ENCODE peak calls at places on chromosomes 7 and 10, in seven cellular contexts. One of them, this sample, is unnamed.

GRCh38 chr10:122734266-122734665 is 34.6 kb upstream of the C10orf120 start:
- DNase-seq in progenitor cell of endocrine pancreas: no peak
- DNase-seq in DMS79 treated with DMSO at 0.1 percent for 48 hours: no peak
- DNase-seq in BJ: no peak
- DNase-seq in activated CD8-positive, alpha-beta memory T cell treated with anti-CD3 and anti-CD28 coated beads, Interleukin-2, amount 50 U/mL, for 48 hours: no peak
- DNase-seq in ELF-1: no peak
- DNase-seq in NCI-H1105 treated with DMSO at 0.1 percent for 48 hours: no peak
- DNase-seq in this sample: no peak

GRCh38 chr7:150631866-150632864 is at the start of gene GIMAP6:
- DNase-seq in ELF-1: no peak
- DNase-seq in activated CD8-positive, alpha-beta memory T cell treated with anti-CD3 and anti-CD28 coated beads, Interleukin-2, amount 50 U/mL, for 48 hours: peak; percentile 67
- DNase-seq in NCI-H1105 treated with DMSO at 0.1 percent for 48 hours: no peak
- DNase-seq in DMS79 treated with DMSO at 0.1 percent for 48 hours: no peak
- DNase-seq in BJ: no peak
- DNase-seq in progenitor cell of endocrine pancreas: no peak
- DNase-seq in this sample: no peak

GRCh38 chr10:105188737-105189463 is 547.8 kb downstream of the SORCS3 start:
- DNase-seq in BJ: peak; percentile 6
- DNase-seq in DMS79 treated with DMSO at 0.1 percent for 48 hours: no peak
- DNase-seq in progenitor cell of endocrine pancreas: no peak
- DNase-seq in ELF-1: no peak
- DNase-seq in activated CD8-positive, alpha-beta memory T cell treated with anti-CD3 and anti-CD28 coated beads, Interleukin-2, amount 50 U/mL, for 48 hours: no peak
- DNase-seq in NCI-H1105 treated with DMSO at 0.1 percent for 48 hours: no peak
- DNase-seq in this sample: no peak

GRCh38 chr10:87596351-87596750 is 63.3 kb upstream of the PAPSS2 start:
- DNase-seq in NCI-H1105 treated with DMSO at 0.1 percent for 48 hours: no peak
- DNase-seq in progenitor cell of endocrine pancreas: no peak
- DNase-seq in BJ: no peak
- DNase-seq in DMS79 treated with DMSO at 0.1 percent for 48 hours: no peak
- DNase-seq in ELF-1: no peak
- DNase-seq in activated CD8-positive, alpha-beta memory T cell treated with anti-CD3 and anti-CD28 coated beads, Interleukin-2, amount 50 U/mL, for 48 hours: no peak
- DNase-seq in this sample: no peak

GRCh38 chr7:27066148-27066547 is 29.7 kb downstream of the HOXA1 start:
- DNase-seq in ELF-1: no peak
- DNase-seq in activated CD8-positive, alpha-beta memory T cell treated with anti-CD3 and anti-CD28 coated beads, Interleukin-2, amount 50 U/mL, for 48 hours: no peak
- DNase-seq in DMS79 treated with DMSO at 0.1 percent for 48 hours: no peak
- DNase-seq in NCI-H1105 treated with DMSO at 0.1 percent for 48 hours: no peak
- DNase-seq in progenitor cell of endocrine pancreas: no peak
- DNase-seq in BJ: peak; percentile 77
- DNase-seq in this sample: no peak

GRCh38 chr10:48745662-48746245 is 61.1 kb downstream of the WDFY4 start:
- DNase-seq in activated CD8-positive, alpha-beta memory T cell treated with anti-CD3 and anti-CD28 coated beads, Interleukin-2, amount 50 U/mL, for 48 hours: no peak
- DNase-seq in progenitor cell of endocrine pancreas: peak; percentile 22
- DNase-seq in ELF-1: peak; percentile 58
- DNase-seq in BJ: no peak
- DNase-seq in DMS79 treated with DMSO at 0.1 percent for 48 hours: no peak
- DNase-seq in NCI-H1105 treated with DMSO at 0.1 percent for 48 hours: no peak
- DNase-seq in this sample: no peak

GRCh38 chr10:91198781-91199180 is 21.7 kb upstream of the PCGF5 start:
- DNase-seq in NCI-H1105 treated with DMSO at 0.1 percent for 48 hours: no peak
- DNase-seq in progenitor cell of endocrine pancreas: no peak
- DNase-seq in activated CD8-positive, alpha-beta memory T cell treated with anti-CD3 and anti-CD28 coated beads, Interleukin-2, amount 50 U/mL, for 48 hours: no peak
- DNase-seq in ELF-1: no peak
- DNase-seq in DMS79 treated with DMSO at 0.1 percent for 48 hours: no peak
- DNase-seq in BJ: peak; percentile 68
- DNase-seq in this sample: no peak

GRCh38 chr10:101287922-101288638 is 58.8 kb upstream of the LBX1 start:
- DNase-seq in ELF-1: peak; percentile 80
- DNase-seq in DMS79 treated with DMSO at 0.1 percent for 48 hours: no peak
- DNase-seq in BJ: no peak
- DNase-seq in progenitor cell of endocrine pancreas: no peak
- DNase-seq in activated CD8-positive, alpha-beta memory T cell treated with anti-CD3 and anti-CD28 coated beads, Interleukin-2, amount 50 U/mL, for 48 hours: no peak
- DNase-seq in NCI-H1105 treated with DMSO at 0.1 percent for 48 hours: peak; percentile 76
- DNase-seq in this sample: peak; percentile 76

GRCh38 chr10:14244801-14245211 is 85.9 kb downstream of the FRMD4A start:
- DNase-seq in progenitor cell of endocrine pancreas: no peak
- DNase-seq in activated CD8-positive, alpha-beta memory T cell treated with anti-CD3 and anti-CD28 coated beads, Interleukin-2, amount 50 U/mL, for 48 hours: no peak
- DNase-seq in NCI-H1105 treated with DMSO at 0.1 percent for 48 hours: no peak
- DNase-seq in DMS79 treated with DMSO at 0.1 percent for 48 hours: no peak
- DNase-seq in BJ: peak; percentile 2
- DNase-seq in ELF-1: no peak
- DNase-seq in this sample: no peak

GRCh38 chr7:49791089-49791741 is 17.8 kb downstream of the VWC2 start:
- DNase-seq in NCI-H1105 treated with DMSO at 0.1 percent for 48 hours: peak; percentile 55
- DNase-seq in ELF-1: peak; percentile 76
- DNase-seq in progenitor cell of endocrine pancreas: no peak
- DNase-seq in DMS79 treated with DMSO at 0.1 percent for 48 hours: peak; percentile 21
- DNase-seq in activated CD8-positive, alpha-beta memory T cell treated with anti-CD3 and anti-CD28 coated beads, Interleukin-2, amount 50 U/mL, for 48 hours: no peak
- DNase-seq in BJ: no peak
- DNase-seq in this sample: no peak

GRCh38 chr7:29565186-29565540 is 1.5 kb downstream of the PRR15 start:
- DNase-seq in progenitor cell of endocrine pancreas: no peak
- DNase-seq in BJ: no peak
- DNase-seq in ELF-1: no peak
- DNase-seq in NCI-H1105 treated with DMSO at 0.1 percent for 48 hours: no peak
- DNase-seq in activated CD8-positive, alpha-beta memory T cell treated with anti-CD3 and anti-CD28 coated beads, Interleukin-2, amount 50 U/mL, for 48 hours: no peak
- DNase-seq in DMS79 treated with DMSO at 0.1 percent for 48 hours: no peak
- DNase-seq in this sample: no peak

GRCh38 chr7:84422790-84423189 is 228.2 kb upstream of the SEMA3A start:
- DNase-seq in ELF-1: no peak
- DNase-seq in NCI-H1105 treated with DMSO at 0.1 percent for 48 hours: no peak
- DNase-seq in DMS79 treated with DMSO at 0.1 percent for 48 hours: no peak
- DNase-seq in activated CD8-positive, alpha-beta memory T cell treated with anti-CD3 and anti-CD28 coated beads, Interleukin-2, amount 50 U/mL, for 48 hours: no peak
- DNase-seq in BJ: no peak
- DNase-seq in progenitor cell of endocrine pancreas: no peak
- DNase-seq in this sample: no peak

GRCh38 chr10:118343115-118343514 is 991 bp upstream of the FAM204A start:
- DNase-seq in activated CD8-positive, alpha-beta memory T cell treated with anti-CD3 and anti-CD28 coated beads, Interleukin-2, amount 50 U/mL, for 48 hours: no peak
- DNase-seq in progenitor cell of endocrine pancreas: no peak
- DNase-seq in NCI-H1105 treated with DMSO at 0.1 percent for 48 hours: no peak
- DNase-seq in ELF-1: no peak
- DNase-seq in BJ: no peak
- DNase-seq in DMS79 treated with DMSO at 0.1 percent for 48 hours: no peak
- DNase-seq in this sample: no peak

GRCh38 chr7:2729893-2730716 is 42.1 kb downstream of the AMZ1 start:
- DNase-seq in BJ: no peak
- DNase-seq in NCI-H1105 treated with DMSO at 0.1 percent for 48 hours: no peak
- DNase-seq in activated CD8-positive, alpha-beta memory T cell treated with anti-CD3 and anti-CD28 coated beads, Interleukin-2, amount 50 U/mL, for 48 hours: no peak
- DNase-seq in progenitor cell of endocrine pancreas: no peak
- DNase-seq in ELF-1: peak; percentile 63
- DNase-seq in DMS79 treated with DMSO at 0.1 percent for 48 hours: no peak
- DNase-seq in this sample: no peak

GRCh38 chr10:14124951-14125350 is 205.8 kb downstream of the FRMD4A start:
- DNase-seq in progenitor cell of endocrine pancreas: no peak
- DNase-seq in activated CD8-positive, alpha-beta memory T cell treated with anti-CD3 and anti-CD28 coated beads, Interleukin-2, amount 50 U/mL, for 48 hours: no peak
- DNase-seq in ELF-1: no peak
- DNase-seq in NCI-H1105 treated with DMSO at 0.1 percent for 48 hours: no peak
- DNase-seq in BJ: no peak
- DNase-seq in DMS79 treated with DMSO at 0.1 percent for 48 hours: no peak
- DNase-seq in this sample: no peak

GRCh38 chr7:79317728-79318127 is 135.7 kb downstream of the MAGI2 start:
- DNase-seq in activated CD8-positive, alpha-beta memory T cell treated with anti-CD3 and anti-CD28 coated beads, Interleukin-2, amount 50 U/mL, for 48 hours: no peak
- DNase-seq in BJ: peak; percentile 46
- DNase-seq in DMS79 treated with DMSO at 0.1 percent for 48 hours: no peak
- DNase-seq in progenitor cell of endocrine pancreas: no peak
- DNase-seq in ELF-1: peak; percentile 56
- DNase-seq in NCI-H1105 treated with DMSO at 0.1 percent for 48 hours: no peak
- DNase-seq in this sample: no peak

GRCh38 chr7:88347098-88347497 is 40.4 kb upstream of the STEAP4 start:
- DNase-seq in activated CD8-positive, alpha-beta memory T cell treated with anti-CD3 and anti-CD28 coated beads, Interleukin-2, amount 50 U/mL, for 48 hours: no peak
- DNase-seq in NCI-H1105 treated with DMSO at 0.1 percent for 48 hours: no peak
- DNase-seq in progenitor cell of endocrine pancreas: no peak
- DNase-seq in ELF-1: no peak
- DNase-seq in BJ: no peak
- DNase-seq in DMS79 treated with DMSO at 0.1 percent for 48 hours: no peak
- DNase-seq in this sample: no peak

GRCh38 chr7:135901585-135902540 is 75.3 kb downstream of the MTPN start:
- DNase-seq in NCI-H1105 treated with DMSO at 0.1 percent for 48 hours: no peak
- DNase-seq in BJ: no peak
- DNase-seq in activated CD8-positive, alpha-beta memory T cell treated with anti-CD3 and anti-CD28 coated beads, Interleukin-2, amount 50 U/mL, for 48 hours: no peak
- DNase-seq in ELF-1: peak; percentile 8
- DNase-seq in progenitor cell of endocrine pancreas: no peak
- DNase-seq in DMS79 treated with DMSO at 0.1 percent for 48 hours: no peak
- DNase-seq in this sample: no peak

GRCh38 chr10:29668628-29669027 is 33.9 kb upstream of the SVIL start:
- DNase-seq in activated CD8-positive, alpha-beta memory T cell treated with anti-CD3 and anti-CD28 coated beads, Interleukin-2, amount 50 U/mL, for 48 hours: no peak
- DNase-seq in NCI-H1105 treated with DMSO at 0.1 percent for 48 hours: no peak
- DNase-seq in ELF-1: no peak
- DNase-seq in BJ: no peak
- DNase-seq in progenitor cell of endocrine pancreas: no peak
- DNase-seq in DMS79 treated with DMSO at 0.1 percent for 48 hours: no peak
- DNase-seq in this sample: no peak

GRCh38 chr10:1061930-1062769 is 6.0 kb downstream of the WDR37 start:
- DNase-seq in ELF-1: no peak
- DNase-seq in activated CD8-positive, alpha-beta memory T cell treated with anti-CD3 and anti-CD28 coated beads, Interleukin-2, amount 50 U/mL, for 48 hours: no peak
- DNase-seq in BJ: no peak
- DNase-seq in progenitor cell of endocrine pancreas: no peak
- DNase-seq in DMS79 treated with DMSO at 0.1 percent for 48 hours: no peak
- DNase-seq in NCI-H1105 treated with DMSO at 0.1 percent for 48 hours: no peak
- DNase-seq in this sample: no peak

GRCh38 chr7:105788816-105789349 is 87.5 kb downstream of the ATXN7L1 start:
- DNase-seq in progenitor cell of endocrine pancreas: no peak
- DNase-seq in BJ: no peak
- DNase-seq in ELF-1: no peak
- DNase-seq in NCI-H1105 treated with DMSO at 0.1 percent for 48 hours: no peak
- DNase-seq in activated CD8-positive, alpha-beta memory T cell treated with anti-CD3 and anti-CD28 coated beads, Interleukin-2, amount 50 U/mL, for 48 hours: no peak
- DNase-seq in DMS79 treated with DMSO at 0.1 percent for 48 hours: no peak
- DNase-seq in this sample: no peak

GRCh38 chr7:112877671-112878460 is 87.7 kb upstream of the TMEM168 start:
- DNase-seq in activated CD8-positive, alpha-beta memory T cell treated with anti-CD3 and anti-CD28 coated beads, Interleukin-2, amount 50 U/mL, for 48 hours: no peak
- DNase-seq in progenitor cell of endocrine pancreas: no peak
- DNase-seq in BJ: no peak
- DNase-seq in DMS79 treated with DMSO at 0.1 percent for 48 hours: no peak
- DNase-seq in NCI-H1105 treated with DMSO at 0.1 percent for 48 hours: no peak
- DNase-seq in ELF-1: no peak
- DNase-seq in this sample: no peak

GRCh38 chr7:124718032-124718766 is 47.4 kb downstream of the GPR37 start:
- DNase-seq in NCI-H1105 treated with DMSO at 0.1 percent for 48 hours: no peak
- DNase-seq in ELF-1: no peak
- DNase-seq in activated CD8-positive, alpha-beta memory T cell treated with anti-CD3 and anti-CD28 coated beads, Interleukin-2, amount 50 U/mL, for 48 hours: no peak
- DNase-seq in BJ: no peak
- DNase-seq in DMS79 treated with DMSO at 0.1 percent for 48 hours: no peak
- DNase-seq in progenitor cell of endocrine pancreas: no peak
- DNase-seq in this sample: no peak

GRCh38 chr10:69655868-69656555 is 26.0 kb downstream of the FAM241B start:
- DNase-seq in DMS79 treated with DMSO at 0.1 percent for 48 hours: no peak
- DNase-seq in activated CD8-positive, alpha-beta memory T cell treated with anti-CD3 and anti-CD28 coated beads, Interleukin-2, amount 50 U/mL, for 48 hours: no peak
- DNase-seq in NCI-H1105 treated with DMSO at 0.1 percent for 48 hours: no peak
- DNase-seq in ELF-1: peak; percentile 41
- DNase-seq in BJ: no peak
- DNase-seq in progenitor cell of endocrine pancreas: no peak
- DNase-seq in this sample: no peak

This sample was measured in NCI-H1417 treated with DMSO at 0.1 percent for 48 hours.